ENCODE peak calls at places on chromosomes 16 and 17, in six cellular contexts. One of them, this sample, is unnamed.

GRCh38 chr16:64745275-64745674 is 376.6 kb downstream of the CDH11 start:
- DNase-seq in endothelial cell of umbilical vein: no peak
- DNase-seq in A549: no peak
- DNase-seq in GM12878: no peak
- DNase-seq in HepG2: no peak
- DNase-seq in K562: no peak
- DNase-seq in this sample: no peak

GRCh38 chr16:29877266-29877961 is 14.4 kb upstream of the CDIPT start:
- DNase-seq in endothelial cell of umbilical vein: peak
- DNase-seq in A549: peak
- DNase-seq in GM12878: peak
- DNase-seq in HepG2: no peak
- DNase-seq in K562: peak
- DNase-seq in this sample: peak

GRCh38 chr17:28937044-28937729 is 14.1 kb downstream of the PHF12 start:
- DNase-seq in endothelial cell of umbilical vein: no peak
- DNase-seq in A549: no peak
- DNase-seq in GM12878: no peak
- DNase-seq in HepG2: peak
- DNase-seq in K562: no peak
- DNase-seq in this sample: peak

GRCh38 chr17:19250421-19251141 is 13.4 kb downstream of the EPN2 start:
- DNase-seq in endothelial cell of umbilical vein: no peak
- DNase-seq in A549: no peak
- DNase-seq in GM12878: no peak
- DNase-seq in HepG2: no peak
- DNase-seq in K562: no peak
- DNase-seq in this sample: no peak

GRCh38 chr17:36972186-36972686 is 23.5 kb downstream of the AATF start:
- DNase-seq in endothelial cell of umbilical vein: no peak
- DNase-seq in A549: no peak
- DNase-seq in GM12878: no peak
- DNase-seq in HepG2: no peak
- DNase-seq in K562: no peak
- DNase-seq in this sample: no peak

GRCh38 chr17:60314423-60314822 is 77.5 kb downstream of the USP32 start:
- DNase-seq in endothelial cell of umbilical vein: no peak
- DNase-seq in A549: no peak
- DNase-seq in GM12878: peak
- DNase-seq in HepG2: no peak
- DNase-seq in K562: no peak
- DNase-seq in this sample: no peak

GRCh38 chr17:19338031-19338990 is 24.2 kb downstream of the B9D1 start:
- DNase-seq in endothelial cell of umbilical vein: peak
- DNase-seq in A549: peak
- DNase-seq in GM12878: no peak
- DNase-seq in HepG2: peak
- DNase-seq in K562: peak
- DNase-seq in this sample: peak

GRCh38 chr16:24075929-24076716 is 180.0 kb upstream of the CACNG3 start:
- DNase-seq in endothelial cell of umbilical vein: no peak
- DNase-seq in A549: no peak
- DNase-seq in GM12878: peak
- DNase-seq in HepG2: no peak
- DNase-seq in K562: peak
- DNase-seq in this sample: peak

GRCh38 chr17:78133971-78134898 is 3.7 kb downstream of the TMC8 start:
- DNase-seq in endothelial cell of umbilical vein: peak
- DNase-seq in A549: peak
- DNase-seq in GM12878: no peak
- DNase-seq in HepG2: peak
- DNase-seq in K562: peak
- DNase-seq in this sample: peak

GRCh38 chr16:28873543-28874201 is 4.6 kb upstream of the ATP2A1 start:
- DNase-seq in endothelial cell of umbilical vein: no peak
- DNase-seq in A549: peak
- DNase-seq in GM12878: no peak
- DNase-seq in HepG2: no peak
- DNase-seq in K562: peak
- DNase-seq in this sample: peak

GRCh38 chr16:2035431-2036199 is 8.9 kb downstream of the NHERF2 start:
- DNase-seq in endothelial cell of umbilical vein: peak
- DNase-seq in A549: no peak
- DNase-seq in GM12878: no peak
- DNase-seq in HepG2: peak
- DNase-seq in K562: no peak
- DNase-seq in this sample: no peak

GRCh38 chr16:85017151-85017550 is 5.8 kb upstream of the ZDHHC7 start:
- DNase-seq in endothelial cell of umbilical vein: no peak
- DNase-seq in A549: no peak
- DNase-seq in GM12878: peak
- DNase-seq in HepG2: no peak
- DNase-seq in K562: no peak
- DNase-seq in this sample: peak

GRCh38 chr16:13957197-13958078 is 37.5 kb downstream of the ERCC4 start:
- DNase-seq in endothelial cell of umbilical vein: peak
- DNase-seq in A549: peak
- DNase-seq in GM12878: peak
- DNase-seq in HepG2: peak
- DNase-seq in K562: peak
- DNase-seq in this sample: peak

GRCh38 chr16:187330-187729 is 7.1 kb downstream of the HBQ1 start:
- DNase-seq in endothelial cell of umbilical vein: no peak
- DNase-seq in A549: no peak
- DNase-seq in GM12878: no peak
- DNase-seq in HepG2: no peak
- DNase-seq in K562: no peak
- DNase-seq in this sample: no peak

GRCh38 chr17:34980681-34981537 is 597 bp downstream of the LIG3 start:
- DNase-seq in endothelial cell of umbilical vein: peak
- DNase-seq in A549: peak
- DNase-seq in GM12878: peak
- DNase-seq in HepG2: peak
- DNase-seq in K562: peak
- DNase-seq in this sample: peak

GRCh38 chr17:65297384-65297783 is 160.2 kb downstream of the RGS9 start:
- DNase-seq in endothelial cell of umbilical vein: no peak
- DNase-seq in A549: no peak
- DNase-seq in GM12878: no peak
- DNase-seq in HepG2: no peak
- DNase-seq in K562: no peak
- DNase-seq in this sample: peak

GRCh38 chr16:86089986-86090385 is 191.0 kb downstream of the IRF8 start:
- DNase-seq in endothelial cell of umbilical vein: no peak
- DNase-seq in A549: no peak
- DNase-seq in GM12878: peak
- DNase-seq in HepG2: no peak
- DNase-seq in K562: no peak
- DNase-seq in this sample: peak

GRCh38 chr16:88799569-88800276 is 3.9 kb upstream of the CDT1 start:
- DNase-seq in endothelial cell of umbilical vein: no peak
- DNase-seq in A549: no peak
- DNase-seq in GM12878: no peak
- DNase-seq in HepG2: no peak
- DNase-seq in K562: peak
- DNase-seq in this sample: peak

GRCh38 chr17:2776589-2777241 is 19.5 kb upstream of the RAP1GAP2 start:
- DNase-seq in endothelial cell of umbilical vein: no peak
- DNase-seq in A549: peak
- DNase-seq in GM12878: no peak
- DNase-seq in HepG2: peak
- DNase-seq in K562: no peak
- DNase-seq in this sample: no peak
- H3K4me3 ChIP-seq in endothelial cell of umbilical vein: no peak
- H3K4me3 ChIP-seq in A549: peak
- H3K4me3 ChIP-seq in GM12878: no peak
- H3K4me3 ChIP-seq in HepG2: peak
- H3K4me3 ChIP-seq in K562: no peak
- H3K4me3 ChIP-seq in this sample: no peak

DNA sequence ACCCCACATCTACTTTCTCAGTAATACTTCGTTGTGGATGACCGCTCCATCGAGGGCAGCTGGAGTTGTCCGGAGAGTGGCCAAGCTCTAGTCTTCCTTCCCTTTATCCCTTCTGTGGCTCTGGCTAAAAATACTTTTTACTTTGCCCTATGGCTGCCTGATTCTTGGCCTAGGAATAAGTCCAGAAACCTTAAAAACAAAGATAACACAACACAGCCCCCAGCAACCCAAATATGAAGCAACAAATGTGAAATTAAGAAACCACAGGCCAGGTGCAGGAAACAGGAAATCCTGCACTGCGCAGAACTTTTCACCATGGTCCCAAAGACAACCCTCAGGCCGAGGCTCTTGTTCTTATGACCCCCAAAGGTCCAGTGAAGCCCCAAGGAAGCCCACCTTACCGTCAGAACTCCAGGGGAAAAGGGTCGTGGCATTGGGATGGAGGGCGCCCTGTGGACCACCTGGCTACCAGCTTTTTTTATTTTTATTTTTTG is 26.0 kb downstream of the TK2 start:
- DNase-seq in endothelial cell of umbilical vein: peak
- DNase-seq in A549: no peak
- DNase-seq in GM12878: no peak
- DNase-seq in HepG2: no peak
- DNase-seq in K562: no peak
- DNase-seq in this sample: peak
- TF ChIP-seq MYC in endothelial cell of umbilical vein: no peak
- TF ChIP-seq MYC in A549: no peak
- TF ChIP-seq MYC in GM12878: no peak
- TF ChIP-seq MYC in HepG2: no peak
- TF ChIP-seq MYC in K562: no peak
- TF ChIP-seq MYC in this sample: peak

GRCh38 chr17:41865596-41865893 is 322 bp upstream of the KLHL11 start:
- DNase-seq in endothelial cell of umbilical vein: no peak
- DNase-seq in A549: no peak
- DNase-seq in GM12878: peak
- DNase-seq in HepG2: no peak
- DNase-seq in K562: no peak
- DNase-seq in this sample: no peak
- TF ChIP-seq MAX in endothelial cell of umbilical vein: no peak
- TF ChIP-seq MAX in A549: peak
- TF ChIP-seq MAX in GM12878: no peak
- TF ChIP-seq MAX in HepG2: peak
- TF ChIP-seq MAX in K562: no peak
- TF ChIP-seq MAX in this sample: no peak

GRCh38 chr17:7408341-7408740 is 696 bp downstream of the NLGN2 start:
- DNase-seq in endothelial cell of umbilical vein: no peak
- DNase-seq in A549: no peak
- DNase-seq in GM12878: no peak
- DNase-seq in HepG2: no peak
- DNase-seq in K562: no peak
- DNase-seq in this sample: no peak
- H3K4me3 ChIP-seq in endothelial cell of umbilical vein: no peak
- H3K4me3 ChIP-seq in A549: no peak
- H3K4me3 ChIP-seq in GM12878: no peak
- H3K4me3 ChIP-seq in HepG2: no peak
- H3K4me3 ChIP-seq in K562: no peak
- H3K4me3 ChIP-seq in this sample: no peak

GRCh38 chr17:12664894-12665262 is 812 bp upstream of the MYOCD start:
- DNase-seq in endothelial cell of umbilical vein: no peak
- DNase-seq in A549: no peak
- DNase-seq in GM12878: no peak
- DNase-seq in HepG2: no peak
- DNase-seq in K562: no peak
- DNase-seq in this sample: no peak
- TF ChIP-seq MYC in endothelial cell of umbilical vein: no peak
- TF ChIP-seq MYC in A549: no peak
- TF ChIP-seq MYC in GM12878: no peak
- TF ChIP-seq MYC in HepG2: no peak
- TF ChIP-seq MYC in K562: no peak
- TF ChIP-seq MYC in this sample: no peak

GRCh38 chr17:9074106-9074505 is 52.8 kb downstream of the NTN1 start:
- DNase-seq in endothelial cell of umbilical vein: no peak
- DNase-seq in A549: no peak
- DNase-seq in GM12878: no peak
- DNase-seq in HepG2: no peak
- DNase-seq in K562: no peak
- DNase-seq in this sample: no peak
- TF ChIP-seq MAX in endothelial cell of umbilical vein: no peak
- TF ChIP-seq MAX in A549: no peak
- TF ChIP-seq MAX in GM12878: no peak
- TF ChIP-seq MAX in HepG2: no peak
- TF ChIP-seq MAX in K562: no peak
- TF ChIP-seq MAX in this sample: no peak

DNA sequence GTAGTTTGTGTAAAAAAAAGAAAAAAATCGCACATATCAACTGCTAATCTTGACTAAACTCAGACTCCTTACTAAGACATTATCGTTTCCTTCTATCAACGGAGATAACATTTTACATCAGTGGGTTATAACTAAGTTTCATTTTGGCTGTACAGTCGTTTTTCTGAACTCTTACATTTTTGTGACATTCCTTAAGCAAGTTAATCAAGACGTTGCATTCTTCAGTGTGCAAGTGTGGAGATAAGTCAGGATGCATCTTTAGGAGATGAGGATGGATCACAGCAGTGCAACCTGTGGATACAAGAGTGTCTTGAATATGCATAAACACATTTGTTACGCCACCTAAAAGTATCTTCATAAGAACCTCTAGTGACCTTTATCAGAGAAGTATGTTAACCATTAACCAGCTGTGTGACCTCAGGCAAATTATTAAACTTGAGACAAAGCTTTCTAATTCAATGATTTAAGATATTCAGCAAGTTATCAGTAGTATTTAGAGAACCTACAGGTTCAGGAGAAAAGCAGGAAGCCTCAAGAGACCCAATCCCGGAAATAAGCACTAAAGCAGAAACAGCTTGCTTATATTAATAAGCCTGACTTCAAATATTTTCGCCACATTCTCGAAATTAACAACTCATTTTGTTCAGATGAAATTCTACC is 9.4 kb downstream of the CMC2 start:
- DNase-seq in endothelial cell of umbilical vein: peak
- DNase-seq in A549: peak
- DNase-seq in GM12878: peak
- DNase-seq in HepG2: peak
- DNase-seq in K562: no peak
- DNase-seq in this sample: no peak
- H3K4me3 ChIP-seq in endothelial cell of umbilical vein: peak
- H3K4me3 ChIP-seq in A549: peak
- H3K4me3 ChIP-seq in GM12878: peak
- H3K4me3 ChIP-seq in HepG2: peak
- H3K4me3 ChIP-seq in K562: no peak
- H3K4me3 ChIP-seq in this sample: no peak

DNA sequence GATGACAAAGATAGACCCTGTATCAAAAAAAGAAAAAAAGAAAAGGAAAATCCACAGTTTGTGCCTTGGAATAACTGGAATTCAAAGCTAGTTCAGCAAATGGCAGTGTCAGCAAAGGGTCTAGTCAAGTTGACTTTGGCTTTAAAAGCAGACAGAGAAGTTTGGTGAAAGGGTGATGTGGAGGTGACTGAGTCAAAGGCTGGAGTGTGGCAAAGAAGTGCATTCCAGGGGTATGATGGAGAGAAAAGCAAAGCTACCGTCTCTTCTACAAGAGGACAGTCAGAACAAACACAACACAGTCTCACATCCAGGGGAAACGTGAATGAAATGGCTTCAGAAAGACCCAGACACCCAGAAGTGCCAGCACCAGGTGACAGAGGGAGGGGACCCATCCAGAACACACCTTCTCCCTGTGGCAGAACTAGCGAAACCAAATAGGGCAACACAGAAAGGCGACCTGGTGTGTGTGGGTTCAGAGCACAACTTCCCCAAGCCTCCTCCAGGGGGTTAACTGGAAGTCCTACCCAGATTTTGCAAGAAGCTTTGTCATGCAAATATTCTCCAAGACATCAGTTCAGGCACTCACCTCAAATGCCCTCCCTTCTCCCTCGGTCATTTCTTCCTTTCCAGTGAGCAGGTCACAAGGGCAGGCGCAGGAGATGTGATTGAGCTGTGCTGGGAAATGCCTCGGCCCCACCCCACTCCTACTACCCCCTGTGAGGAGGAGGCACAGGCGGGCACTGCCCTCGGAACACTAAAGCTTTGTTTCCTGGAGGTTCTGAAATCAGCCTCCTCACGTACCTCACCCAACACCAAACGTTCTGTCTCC is 481.9 kb downstream of the SOX9 start:
- DNase-seq in endothelial cell of umbilical vein: no peak
- DNase-seq in A549: peak
- DNase-seq in GM12878: no peak
- DNase-seq in HepG2: no peak
- DNase-seq in K562: no peak
- DNase-seq in this sample: peak
- TF ChIP-seq MYC in endothelial cell of umbilical vein: no peak
- TF ChIP-seq MYC in A549: no peak
- TF ChIP-seq MYC in GM12878: no peak
- TF ChIP-seq MYC in HepG2: peak
- TF ChIP-seq MYC in K562: no peak
- TF ChIP-seq MYC in this sample: no peak

This sample was measured in NB4.